ENCODE peak calls at places on chromosomes 6 and 20, in four cellular contexts. S is astrocyte of the spinal cord; Y is activated naive CD8-positive, alpha-beta T cell treated with anti-CD3 and anti-CD28 coated beads, Interleukin-2, amount 50 U/mL, for 24 hours; R is effector memory CD8-positive, alpha-beta T cell. K is an unnamed sample.
A peak's percentile ranks its signal among the peaks of the same experiment; 100 is the strongest.

GRCh38 chr6:166541366-166541765 is 45.1 kb downstream of the RAMACL start:
- DNase-seq in S (no peak), Y (no peak), R (no peak), K (no peak)

GRCh38 chr20:6081236-6081635 is 27.4 kb upstream of the LRRN4 start:
- DNase-seq in S (peak; percentile 22), Y (no peak), R (no peak), K (no peak)

GRCh38 chr6:152404936-152405595 is 232.1 kb downstream of the SYNE1 start:
- DNase-seq in S (no peak), Y (no peak), R (no peak), K (no peak)

GRCh38 chr6:82205793-82206425 is 41.6 kb downstream of the IBTK start:
- DNase-seq in S (peak; percentile 32), Y (no peak), R (no peak), K (no peak)

GRCh38 chr20:57498425-57499400 is 26.2 kb downstream of the CTCFL start:
- DNase-seq in S (peak; percentile 6), Y (peak; percentile 39), R (peak; percentile 26), K (peak; percentile 67)

GRCh38 chr6:170449835-170450753 is 103.0 kb downstream of the PSMB1 start:
- DNase-seq in S (no peak), Y (no peak), R (no peak), K (no peak)

GRCh38 chr20:36399147-36399968 is 93.2 kb downstream of the DLGAP4 start:
- DNase-seq in S (peak; percentile 8), Y (peak; percentile 53), R (peak; percentile 14), K (peak; percentile 70)

GRCh38 chr20:4763261-4763660 is 41.6 kb downstream of the PRND start:
- DNase-seq in S (no peak), Y (no peak), R (no peak), K (no peak)

GRCh38 chr6:150894935-150895686 is 29.6 kb downstream of the MTHFD1L start:
- DNase-seq in S (peak; percentile 82), Y (peak; percentile 5), R (no peak), K (peak; percentile 74)